ENCODE peak calls at places on chromosome 21, in six cellular contexts. One of them, this sample, is unnamed.

GRCh38 chr21:21341041-21341440 is 342.8 kb downstream of the NCAM2 start:
- DNase-seq in colonic mucosa: no peak
- DNase-seq in endodermal cell: no peak
- DNase-seq in A673: no peak
- DNase-seq in CD4-positive, alpha-beta T cell: no peak
- DNase-seq in endothelial cell of umbilical vein: no peak
- DNase-seq in this sample: no peak

GRCh38 chr21:37257967-37258877 is 8.9 kb downstream of the VPS26C start:
- DNase-seq in colonic mucosa: peak
- DNase-seq in CD4-positive, alpha-beta T cell: peak
- DNase-seq in endodermal cell: peak
- DNase-seq in endothelial cell of umbilical vein: peak
- DNase-seq in A673: peak
- DNase-seq in this sample: peak

GRCh38 chr21:16420086-16420724 is 690.4 kb downstream of the USP25 start:
- DNase-seq in endodermal cell: no peak
- DNase-seq in A673: peak
- DNase-seq in endothelial cell of umbilical vein: peak
- DNase-seq in colonic mucosa: no peak
- DNase-seq in CD4-positive, alpha-beta T cell: no peak
- DNase-seq in this sample: peak

GRCh38 chr21:30257773-30258172 is 25.0 kb downstream of the KRTAP24-1 start:
- DNase-seq in CD4-positive, alpha-beta T cell: no peak
- DNase-seq in endothelial cell of umbilical vein: no peak
- DNase-seq in endodermal cell: peak
- DNase-seq in colonic mucosa: peak
- DNase-seq in A673: peak
- DNase-seq in this sample: no peak

GRCh38 chr21:29386803-29387202 is 88.1 kb downstream of the BACH1 start:
- DNase-seq in endothelial cell of umbilical vein: no peak
- DNase-seq in colonic mucosa: no peak
- DNase-seq in endodermal cell: no peak
- DNase-seq in A673: no peak
- DNase-seq in CD4-positive, alpha-beta T cell: no peak
- DNase-seq in this sample: no peak

GRCh38 chr21:16113052-16113715 is 383.4 kb downstream of the USP25 start:
- DNase-seq in endodermal cell: no peak
- DNase-seq in A673: no peak
- DNase-seq in colonic mucosa: peak
- DNase-seq in endothelial cell of umbilical vein: no peak
- DNase-seq in CD4-positive, alpha-beta T cell: no peak
- DNase-seq in this sample: no peak

GRCh38 chr21:36129219-36129618 is 5.7 kb upstream of the CBR3 start:
- DNase-seq in endothelial cell of umbilical vein: no peak
- DNase-seq in CD4-positive, alpha-beta T cell: no peak
- DNase-seq in A673: no peak
- DNase-seq in colonic mucosa: no peak
- DNase-seq in endodermal cell: peak
- DNase-seq in this sample: peak

GRCh38 chr21:29637553-29637952 is 302.2 kb downstream of the GRIK1 start:
- DNase-seq in endothelial cell of umbilical vein: no peak
- DNase-seq in endodermal cell: no peak
- DNase-seq in A673: no peak
- DNase-seq in colonic mucosa: no peak
- DNase-seq in CD4-positive, alpha-beta T cell: no peak
- DNase-seq in this sample: no peak

GRCh38 chr21:36166705-36167104 is 10.1 kb downstream of the DOP1B start:
- DNase-seq in colonic mucosa: peak
- DNase-seq in endothelial cell of umbilical vein: no peak
- DNase-seq in CD4-positive, alpha-beta T cell: no peak
- DNase-seq in A673: no peak
- DNase-seq in endodermal cell: peak
- DNase-seq in this sample: no peak

DNA sequence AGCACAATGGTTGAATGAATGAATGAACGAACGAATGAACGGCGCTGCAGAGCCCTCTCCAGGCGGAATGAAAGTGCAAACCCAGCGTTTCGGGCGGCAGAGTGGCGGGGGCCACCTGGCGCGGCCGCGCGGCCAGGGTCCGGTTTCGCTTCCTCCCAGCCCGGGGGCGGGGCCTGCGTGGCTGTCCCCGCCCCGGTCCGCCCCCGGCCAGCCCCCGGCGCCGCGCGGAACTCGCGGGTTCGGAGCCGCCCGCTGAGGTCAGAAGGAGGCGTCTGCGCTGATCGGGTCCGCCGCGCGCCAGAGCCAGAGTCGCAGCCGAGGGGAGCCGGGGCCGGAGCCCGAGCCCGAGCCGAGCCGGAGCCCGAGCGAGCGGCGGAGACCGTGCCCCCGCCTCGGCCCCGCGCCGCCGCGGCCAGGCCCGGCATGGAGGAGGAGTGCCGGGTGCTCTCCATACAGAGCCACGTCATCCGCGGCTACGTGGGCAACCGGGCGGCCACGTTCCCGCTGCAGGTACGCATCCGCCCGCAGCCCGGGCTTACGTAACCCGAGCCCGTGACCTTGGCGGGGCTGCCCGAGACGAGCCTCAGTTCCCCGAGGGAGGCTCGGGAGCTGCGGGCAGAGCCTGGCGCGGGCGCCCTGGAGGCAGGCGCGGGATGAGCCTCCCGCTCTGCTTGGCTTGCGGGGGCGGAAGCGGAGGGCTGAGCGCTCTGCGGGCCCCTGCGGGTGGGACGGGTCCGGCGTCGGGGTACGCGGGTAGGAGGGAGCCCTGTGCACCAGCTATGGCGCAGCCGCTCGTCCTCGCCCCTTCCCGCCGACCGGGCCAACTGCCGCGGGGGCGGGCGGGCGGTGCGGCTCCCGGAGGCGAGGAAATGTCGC is at the start of gene PDXK:
- DNase-seq in colonic mucosa: peak
- DNase-seq in endodermal cell: peak
- DNase-seq in A673: peak
- DNase-seq in CD4-positive, alpha-beta T cell: peak
- DNase-seq in endothelial cell of umbilical vein: peak
- DNase-seq in this sample: peak
- H3K27ac ChIP-seq in colonic mucosa: peak
- H3K27ac ChIP-seq in endodermal cell: no peak
- H3K27ac ChIP-seq in A673: peak
- H3K27ac ChIP-seq in CD4-positive, alpha-beta T cell: peak
- H3K27ac ChIP-seq in endothelial cell of umbilical vein: peak
- H3K27ac ChIP-seq in this sample: peak

GRCh38 chr21:43332461-43332860 is 94.5 kb downstream of the SIK1 start:
- DNase-seq in CD4-positive, alpha-beta T cell: no peak
- DNase-seq in endothelial cell of umbilical vein: no peak
- DNase-seq in A673: no peak
- DNase-seq in colonic mucosa: no peak
- DNase-seq in endodermal cell: no peak
- DNase-seq in this sample: no peak

GRCh38 chr21:43333301-43334062 is 93.4 kb downstream of the SIK1 start:
- DNase-seq in endothelial cell of umbilical vein: peak
- DNase-seq in endodermal cell: peak
- DNase-seq in CD4-positive, alpha-beta T cell: no peak
- DNase-seq in A673: no peak
- DNase-seq in colonic mucosa: no peak
- DNase-seq in this sample: no peak

GRCh38 chr21:43334214-43334958 is 92.5 kb downstream of the SIK1 start:
- DNase-seq in colonic mucosa: no peak
- DNase-seq in A673: no peak
- DNase-seq in CD4-positive, alpha-beta T cell: no peak
- DNase-seq in endothelial cell of umbilical vein: no peak
- DNase-seq in endodermal cell: no peak
- DNase-seq in this sample: no peak

GRCh38 chr21:43331962-43332458 is 94.9 kb downstream of the SIK1 start:
- DNase-seq in colonic mucosa: no peak
- DNase-seq in endodermal cell: no peak
- DNase-seq in CD4-positive, alpha-beta T cell: no peak
- DNase-seq in A673: no peak
- DNase-seq in endothelial cell of umbilical vein: peak
- DNase-seq in this sample: peak

GRCh38 chr21:43332872-43333300 is 94.0 kb downstream of the SIK1 start:
- DNase-seq in CD4-positive, alpha-beta T cell: no peak
- DNase-seq in colonic mucosa: no peak
- DNase-seq in endodermal cell: peak
- DNase-seq in A673: no peak
- DNase-seq in endothelial cell of umbilical vein: no peak
- DNase-seq in this sample: no peak
- H3K27ac ChIP-seq in CD4-positive, alpha-beta T cell: no peak
- H3K27ac ChIP-seq in colonic mucosa: no peak
- H3K27ac ChIP-seq in endodermal cell: peak
- H3K27ac ChIP-seq in A673: no peak
- H3K27ac ChIP-seq in endothelial cell of umbilical vein: peak
- H3K27ac ChIP-seq in this sample: peak

DNA sequence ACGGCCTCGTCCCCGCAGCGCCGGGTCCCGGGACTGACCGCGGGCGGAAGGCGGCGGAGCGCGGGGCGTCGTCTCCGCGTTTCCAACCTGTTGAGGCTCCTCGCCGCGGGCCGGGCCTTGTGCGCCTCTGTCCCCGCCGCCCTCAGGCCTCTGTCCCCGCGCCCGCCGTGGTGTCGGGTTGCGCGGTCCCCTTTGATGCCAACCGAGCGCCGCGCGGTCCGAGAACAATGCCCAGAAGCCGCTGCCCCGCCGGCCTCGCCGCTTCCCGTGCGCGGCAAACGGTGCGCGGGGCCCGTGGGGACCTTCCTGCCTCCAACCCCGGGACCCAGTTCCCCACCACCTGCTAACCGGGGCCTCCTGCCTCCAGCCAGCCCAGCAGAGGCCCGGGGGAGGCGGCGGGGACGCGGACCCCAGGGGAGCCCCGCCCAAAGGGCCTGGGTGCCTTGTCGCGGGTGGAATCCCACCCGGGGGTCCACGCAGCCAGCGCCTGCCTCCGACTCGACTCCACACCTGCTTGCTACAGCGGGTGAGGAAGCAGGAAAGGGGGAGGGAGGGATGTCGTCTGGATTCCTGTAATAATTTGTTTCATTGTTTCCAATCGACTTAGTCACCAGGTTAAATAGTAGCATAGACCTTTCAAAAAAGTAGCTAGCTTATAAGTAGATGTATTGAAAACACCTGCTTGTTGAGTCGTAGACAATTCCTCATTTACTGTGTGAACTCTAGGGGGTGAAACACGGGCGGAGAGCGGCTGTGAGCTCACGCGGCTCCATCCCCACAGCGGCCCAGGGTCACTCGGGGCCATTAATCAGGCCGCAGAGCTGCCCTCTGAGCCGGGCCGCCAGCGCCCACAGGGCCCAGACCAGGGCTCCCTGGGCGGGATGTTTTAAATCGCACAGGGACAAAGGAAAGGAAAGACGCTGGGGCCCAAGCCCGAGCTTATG is 1.1 kb downstream of the COL18A1 start:
- DNase-seq in endodermal cell: peak
- DNase-seq in colonic mucosa: no peak
- DNase-seq in A673: no peak
- DNase-seq in endothelial cell of umbilical vein: peak
- DNase-seq in CD4-positive, alpha-beta T cell: no peak
- DNase-seq in this sample: no peak
- H3K27ac ChIP-seq in endodermal cell: peak
- H3K27ac ChIP-seq in colonic mucosa: peak
- H3K27ac ChIP-seq in A673: no peak
- H3K27ac ChIP-seq in endothelial cell of umbilical vein: peak
- H3K27ac ChIP-seq in CD4-positive, alpha-beta T cell: no peak
- H3K27ac ChIP-seq in this sample: no peak

GRCh38 chr21:34693192-34693810 is 24.5 kb downstream of the CLIC6 start:
- DNase-seq in endothelial cell of umbilical vein: peak
- DNase-seq in A673: peak
- DNase-seq in endodermal cell: peak
- DNase-seq in colonic mucosa: peak
- DNase-seq in CD4-positive, alpha-beta T cell: peak
- DNase-seq in this sample: peak
- H3K27ac ChIP-seq in endothelial cell of umbilical vein: no peak
- H3K27ac ChIP-seq in A673: no peak
- H3K27ac ChIP-seq in endodermal cell: no peak
- H3K27ac ChIP-seq in colonic mucosa: peak
- H3K27ac ChIP-seq in CD4-positive, alpha-beta T cell: no peak
- H3K27ac ChIP-seq in this sample: no peak

GRCh38 chr21:42811960-42812359 is 67.4 kb downstream of the WDR4 start:
- DNase-seq in CD4-positive, alpha-beta T cell: no peak
- DNase-seq in endothelial cell of umbilical vein: no peak
- DNase-seq in A673: no peak
- DNase-seq in endodermal cell: no peak
- DNase-seq in colonic mucosa: no peak
- DNase-seq in this sample: no peak
- H3K27ac ChIP-seq in CD4-positive, alpha-beta T cell: no peak
- H3K27ac ChIP-seq in endothelial cell of umbilical vein: no peak
- H3K27ac ChIP-seq in A673: no peak
- H3K27ac ChIP-seq in endodermal cell: no peak
- H3K27ac ChIP-seq in colonic mucosa: peak
- H3K27ac ChIP-seq in this sample: no peak

DNA sequence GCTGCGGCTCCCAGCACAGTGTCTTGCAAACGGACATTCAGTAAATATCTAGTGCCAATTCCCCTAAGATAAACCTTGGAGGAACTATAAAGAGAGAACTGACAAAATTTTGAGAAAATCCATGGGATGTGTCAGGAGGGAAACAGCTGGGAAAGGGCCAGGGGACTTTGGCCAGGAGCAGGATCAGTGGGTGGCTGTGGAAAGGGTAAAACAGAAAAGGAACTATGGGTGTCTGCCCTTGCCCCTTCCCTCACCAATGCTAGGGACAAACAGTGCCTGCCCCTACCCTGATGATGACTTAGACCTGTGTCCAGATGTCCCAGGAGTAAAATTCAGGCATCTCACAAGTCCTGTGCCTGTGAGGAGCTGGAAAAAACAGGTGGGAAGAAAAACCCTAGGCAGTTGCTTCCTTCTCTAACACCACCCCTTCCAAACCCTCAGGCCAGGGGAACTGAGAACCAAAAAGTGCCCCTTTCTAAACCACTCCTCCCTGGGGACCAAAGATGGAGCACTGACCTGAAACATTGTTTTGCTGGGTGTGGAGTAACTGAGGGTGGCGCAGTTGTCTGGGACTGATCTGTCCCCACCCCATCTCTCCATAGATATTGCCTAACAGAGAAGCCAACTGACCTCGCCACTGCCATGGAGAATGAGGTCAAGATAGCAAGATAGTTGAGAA is 22.1 kb upstream of the IFNAR2 start:
- DNase-seq in CD4-positive, alpha-beta T cell: no peak
- DNase-seq in A673: no peak
- DNase-seq in endodermal cell: no peak
- DNase-seq in colonic mucosa: no peak
- DNase-seq in endothelial cell of umbilical vein: no peak
- DNase-seq in this sample: no peak
- H3K27ac ChIP-seq in CD4-positive, alpha-beta T cell: no peak
- H3K27ac ChIP-seq in A673: no peak
- H3K27ac ChIP-seq in endodermal cell: no peak
- H3K27ac ChIP-seq in colonic mucosa: no peak
- H3K27ac ChIP-seq in endothelial cell of umbilical vein: no peak
- H3K27ac ChIP-seq in this sample: no peak

GRCh38 chr21:26115346-26115745 is 55.2 kb downstream of the APP start:
- DNase-seq in endodermal cell: no peak
- DNase-seq in CD4-positive, alpha-beta T cell: no peak
- DNase-seq in endothelial cell of umbilical vein: peak
- DNase-seq in colonic mucosa: no peak
- DNase-seq in A673: peak
- DNase-seq in this sample: no peak
- H3K27ac ChIP-seq in endodermal cell: no peak
- H3K27ac ChIP-seq in CD4-positive, alpha-beta T cell: no peak
- H3K27ac ChIP-seq in endothelial cell of umbilical vein: no peak
- H3K27ac ChIP-seq in colonic mucosa: no peak
- H3K27ac ChIP-seq in A673: no peak
- H3K27ac ChIP-seq in this sample: peak